ENCODE peak calls at places on chromosomes 1 and 21, in seven cellular contexts. A is K562, K is fibroblast of lung, J is mesenchymal stem cell, R is neural progenitor cell, D is IMR-90, T is MM.1S. F is an unnamed sample.
A peak's percentile ranks its signal among the peaks of the same experiment; 100 is the strongest.

GRCh38 chr1:2645776-2646175 is 13.0 kb upstream of the MMEL1 start:
- DNase-seq in A (no peak), K (no peak), J (no peak), R (no peak), D (no peak), T (no peak), F (no peak)

GRCh38 chr1:35715568-35716002 is 3.1 kb downstream of the C1orf216 start:
- DNase-seq in A (peak; percentile 85), K (peak; percentile 75), J (peak; percentile 75), R (peak; percentile 85), D (peak; percentile 69), T (peak; percentile 80), F (peak; percentile 93)

GRCh38 chr1:151222130-151222529 is 23.8 kb downstream of the PIP5K1A start:
- DNase-seq in A (no peak), K (no peak), J (peak; percentile 5), R (no peak), D (peak; percentile 33), T (no peak), F (no peak)

GRCh38 chr1:209485167-209485566 is 98.3 kb upstream of the CAMK1G start:
- DNase-seq in A (no peak), K (peak; percentile 81), J (peak; percentile 35), R (no peak), D (peak; percentile 51), T (no peak), F (no peak)

GRCh38 chr1:30034627-30035521 is 688.5 kb downstream of the MATN1 start:
- DNase-seq in A (no peak), K (peak; percentile 7), J (no peak), R (no peak), D (peak; percentile 5), T (no peak), F (no peak)

GRCh38 chr1:40711465-40712404 is 20.2 kb downstream of the NFYC start:
- DNase-seq in A (peak; percentile 50), K (peak; percentile 41), J (peak; percentile 39), R (no peak), D (peak; percentile 69), T (no peak), F (peak; percentile 92)

GRCh38 chr1:21951576-21951870 is 14.4 kb upstream of the HSPG2 start:
- DNase-seq in A (no peak), K (no peak), J (no peak), R (peak; percentile 1), D (no peak), T (no peak), F (no peak)

GRCh38 chr21:32009263-32009662 is 136.4 kb downstream of the HUNK start:
- DNase-seq in A (no peak), K (no peak), J (no peak), R (no peak), D (no peak), T (no peak), F (no peak)

GRCh38 chr1:241702436-241702835 is 50.4 kb downstream of the WDR64 start:
- DNase-seq in A (no peak), K (no peak), J (peak; percentile 4), R (no peak), D (peak; percentile 26), T (no peak), F (no peak)

GRCh38 chr1:236997361-236997760 is 6.9 kb downstream of the MT1HL1 start:
- DNase-seq in A (no peak), K (no peak), J (no peak), R (no peak), D (no peak), T (no peak), F (no peak)

GRCh38 chr1:93605812-93606512 is 75.7 kb downstream of the BCAR3 start:
- DNase-seq in A (no peak), K (peak; percentile 93), J (peak; percentile 91), R (no peak), D (peak; percentile 97), T (no peak), F (no peak)

GRCh38 chr1:58447047-58447446 is 99.5 kb downstream of the OMA1 start:
- DNase-seq in A (no peak), K (no peak), J (no peak), R (peak; percentile 33), D (no peak), T (no peak), F (no peak)

GRCh38 chr1:153678519-153679336 is at the start of gene NPR1:
- DNase-seq in A (no peak), K (peak; percentile 34), J (peak; percentile 46), R (peak; percentile 49), D (no peak), T (no peak), F (no peak)

GRCh38 chr21:37670883-37671282 is 245.4 kb downstream of the KCNJ6 start:
- DNase-seq in A (no peak), K (peak; percentile 39), J (peak; percentile 4), R (no peak), D (peak; percentile 8), T (no peak), F (no peak)

GRCh38 chr1:180917306-180918065 is 4.8 kb downstream of the KIAA1614 start:
- DNase-seq in A (no peak), K (no peak), J (no peak), R (peak; percentile 69), D (peak; percentile 15), T (no peak), F (no peak)

GRCh38 chr1:209607102-209607794 is 23.7 kb downstream of the CAMK1G start:
- DNase-seq in A (no peak), K (no peak), J (peak; percentile 64), R (no peak), D (peak; percentile 65), T (no peak), F (no peak)

GRCh38 chr1:145994391-145995120 is 1.8 kb downstream of the TXNIP start:
- DNase-seq in A (no peak), K (no peak), J (no peak), R (no peak), D (no peak), T (peak; percentile 14), F (peak; percentile 65)

GRCh38 chr1:116532698-116533424 is 38.0 kb downstream of the CD58 start:
- DNase-seq in A (no peak), K (no peak), J (no peak), R (no peak), D (no peak), T (no peak), F (no peak)

GRCh38 chr1:2270260-2271100 is 42.4 kb downstream of the SKI start:
- DNase-seq in A (no peak), K (no peak), J (peak; percentile 81), R (peak; percentile 87), D (no peak), T (no peak), F (no peak)

GRCh38 chr1:9198538-9199361 is 35.8 kb upstream of the H6PD start:
- DNase-seq in A (no peak), K (peak; percentile 44), J (peak; percentile 78), R (peak; percentile 91), D (peak; percentile 51), T (no peak), F (no peak)

GRCh38 chr21:43603641-43604504 is 55.4 kb downstream of the HSF2BP start:
- DNase-seq in A (no peak), K (peak; percentile 41), J (peak; percentile 68), R (peak; percentile 25), D (peak; percentile 67), T (no peak), F (no peak)

GRCh38 chr1:31460027-31460426 is 47.0 kb downstream of the SERINC2 start:
- DNase-seq in A (peak; percentile 31), K (peak; percentile 73), J (peak; percentile 6), R (peak; percentile 68), D (peak; percentile 28), T (no peak), F (no peak)

GRCh38 chr1:113275691-113276090 is 114.6 kb upstream of the MAGI3 start:
- DNase-seq in A (no peak), K (no peak), J (no peak), R (no peak), D (no peak), T (no peak), F (no peak)

GRCh38 chr1:56578963-56579875 is at the start of gene PLPP3:
- DNase-seq in A (peak; percentile 27), K (peak; percentile 98), J (peak; percentile 95), R (peak; percentile 93), D (peak; percentile 94), T (peak; percentile 78), F (peak; percentile 75)

GRCh38 chr21:24861471-24861870 is 745.8 kb downstream of the MRPL39 start:
- DNase-seq in A (no peak), K (no peak), J (no peak), R (no peak), D (no peak), T (no peak), F (no peak)

GRCh38 chr1:118303534-118303933 is 118.5 kb upstream of the SPAG17 start:
- DNase-seq in A (no peak), K (no peak), J (no peak), R (no peak), D (no peak), T (no peak), F (no peak)

GRCh38 chr1:17148950-17149608 is 29.8 kb upstream of the PADI2 start:
- DNase-seq in A (peak; percentile 50), K (no peak), J (no peak), R (no peak), D (no peak), T (no peak), F (no peak)
- H3K4me2 ChIP-seq in A (no peak overlapping the region), K (no peak overlapping the region), J (no peak overlapping the region), R (no peak overlapping the region), D (no peak overlapping the region), T (no peak overlapping the region), F (no peak overlapping the region)

GRCh38 chr1:6178751-6179563 is 1.2 kb downstream of the CHD5 start:
- DNase-seq in A (no peak), K (no peak), J (no peak), R (peak; percentile 60), D (no peak), T (no peak), F (no peak)

GRCh38 chr1:6176751-6177150 is 3.4 kb downstream of the CHD5 start:
- DNase-seq in A (no peak), K (no peak), J (no peak), R (no peak), D (no peak), T (no peak), F (no peak)

GRCh38 chr1:6180215-6180577 is at the start of gene CHD5:
- DNase-seq in A (no peak), K (no peak), J (no peak), R (peak; percentile 83), D (no peak), T (no peak), F (no peak)

GRCh38 chr1:6179564-6180175 is 451 bp downstream of the CHD5 start:
- DNase-seq in A (no peak), K (no peak), J (no peak), R (peak; percentile 37), D (no peak), T (no peak), F (no peak)

GRCh38 chr1:6177681-6178380 is 2.3 kb downstream of the CHD5 start:
- DNase-seq in A (no peak), K (no peak), J (no peak), R (no peak), D (no peak), T (no peak), F (no peak)
- H3K4me3 ChIP-seq in A (no peak overlapping the region), K (no peak overlapping the region), J (no peak overlapping the region), R (no peak overlapping the region), D (no peak overlapping the region), T (no peak overlapping the region), F (no peak overlapping the region)

GRCh38 chr1:230152999-230153398 is 86.0 kb downstream of the GALNT2 start:
- DNase-seq in A (no peak), K (no peak), J (no peak), R (no peak), D (no peak), T (no peak), F (no peak)
- H3K4me1 ChIP-seq in A (peaks cover 88% of the 10 kb centered on the region), K (no peaks in the 10 kb centered on the region), J (peaks cover 8% of the 10 kb centered on the region), R (peaks cover 59% of the 10 kb centered on the region), D (peaks cover 8% of the 10 kb centered on the region), T (peaks cover 27% of the 10 kb centered on the region), F (no peaks in the 10 kb centered on the region)

GRCh38 chr1:206082831-206083695 is 30.1 kb downstream of the RHEX start:
- DNase-seq in A (no peak), K (no peak), J (no peak), R (no peak), D (no peak), T (no peak), F (peak; percentile 11)
- H3K4me2 ChIP-seq in A (no peak overlapping the region), K (no peak overlapping the region), J (no peak overlapping the region), R (no peak overlapping the region), D (no peak overlapping the region), T (no peak overlapping the region), F (no peak overlapping the region)

F was measured in Karpas-422.